ENCODE peak calls at places on chromosomes 2 and 18, in five cellular contexts. R is DND-41, K is GM23248, V is upper lobe of right lung, Q is IMR-90. Y is an unnamed sample.

GRCh38 chr2:3520591-3520990 is 1.3 kb upstream of the ADI1 start:
- DNase-seq in Q (no peak), V (no peak), R (no peak), K (no peak), Y (no peak)

GRCh38 chr2:239312741-239313246 is 88.0 kb downstream of the HDAC4 start:
- DNase-seq in V (no peak), Q (no peak), R (peak; percentile 3), K (peak; percentile 53), Y (peak; percentile 27)

GRCh38 chr2:190904644-190905043 is 24.0 kb downstream of the GLS start:
- DNase-seq in R (no peak), V (no peak), Q (peak; percentile 73), K (no peak), Y (no peak)

GRCh38 chr2:88016948-88017779 is 817 bp upstream of the RNU2-63P start:
- DNase-seq in Q (no peak), K (no peak), R (no peak), V (peak; percentile 82), Y (no peak)

GRCh38 chr2:120740765-120741513 is 5.3 kb downstream of the GLI2 start:
- DNase-seq in V (no peak), R (no peak), K (no peak), Q (peak; percentile 41), Y (no peak)

GRCh38 chr2:148917431-148917830 is 42.4 kb downstream of the KIF5C start:
- DNase-seq in R (no peak), Q (no peak), V (no peak), K (no peak), Y (no peak)

GRCh38 chr2:54941248-54941984 is 108.8 kb downstream of the RTN4 start:
- DNase-seq in V (no peak), K (no peak), R (no peak), Q (no peak), Y (no peak)

GRCh38 chr2:43169091-43169936 is 57.1 kb downstream of the ZFP36L2 start:
- DNase-seq in Q (no peak), V (peak; percentile 77), K (no peak), R (no peak), Y (no peak)

GRCh38 chr2:159128191-159128590 is 158.3 kb downstream of the WDSUB1 start:
- DNase-seq in R (no peak), Q (no peak), V (no peak), K (no peak), Y (peak; percentile 42)

GRCh38 chr2:60570281-60570680 is 16.8 kb upstream of the BCL11A start:
- DNase-seq in Q (no peak), K (no peak), R (no peak), V (no peak), Y (no peak)

GRCh38 chr2:215419769-215420470 is 15.9 kb downstream of the FN1 start:
- DNase-seq in Q (no peak), K (no peak), V (no peak), R (no peak), Y (no peak)

GRCh38 chr2:121648611-121649401 is 456 bp downstream of the CLASP1 start:
- DNase-seq in V (peak; percentile 76), K (peak; percentile 74), Q (peak; percentile 65), R (peak; percentile 58), Y (peak; percentile 40)

GRCh38 chr2:232869138-232870001 is 694 bp upstream of the SNORC start:
- DNase-seq in R (no peak), V (no peak), K (no peak), Q (no peak), Y (no peak)

GRCh38 chr2:144663217-144663616 is 143.3 kb upstream of the ZEB2 start:
- DNase-seq in Q (no peak), R (no peak), K (no peak), V (no peak), Y (no peak)

GRCh38 chr2:180753809-180754761 is 226.3 kb upstream of the UBE2E3 start:
- DNase-seq in V (no peak), R (no peak), K (peak; percentile 65), Q (peak; percentile 82), Y (no peak)

GRCh38 chr2:72147303-72147970 is at the start of gene CYP26B1:
- DNase-seq in V (peak; percentile 64), R (no peak), Q (no peak), K (peak; percentile 46), Y (no peak)

GRCh38 chr2:82875891-82876290 is 1583.2 kb downstream of the SUCLG1 start:
- DNase-seq in Q (no peak), V (no peak), R (no peak), K (no peak), Y (no peak)

GRCh38 chr2:191835539-191836350 is 11.1 kb downstream of the CAVIN2 start:
- DNase-seq in Q (peak; percentile 61), V (no peak), R (no peak), K (peak; percentile 64), Y (no peak)

GRCh38 chr2:33354981-33355380 is 121.5 kb upstream of the RASGRP3 start:
- DNase-seq in K (peak; percentile 89), Q (peak; percentile 90), R (no peak), V (no peak), Y (no peak)

GRCh38 chr2:10759151-10759714 is 37.8 kb downstream of the ATP6V1C2 start:
- DNase-seq in K (no peak), R (no peak), V (no peak), Q (no peak), Y (no peak)

GRCh38 chr18:73791081-73791480 is 356.6 kb downstream of the FBXO15 start:
- DNase-seq in Q (peak; percentile 83), K (peak; percentile 35), V (no peak), R (no peak), Y (no peak)

GRCh38 chr18:56538756-56539155 is 99.6 kb downstream of the TXNL1 start:
- DNase-seq in K (peak; percentile 78), Q (peak; percentile 60), R (no peak), V (no peak), Y (no peak)

GRCh38 chr2:177673602-177674595 is 281.3 kb downstream of the AGPS start:
- DNase-seq in K (peak; percentile 11), V (no peak), R (no peak), Q (no peak), Y (no peak)

GRCh38 chr2:28423856-28424605 is 31.4 kb downstream of the FOSL2 start:
- DNase-seq in K (no peak), Q (peak; percentile 44), V (no peak), R (peak; percentile 58), Y (no peak)

GRCh38 chr2:204655101-204655500 is 109.8 kb downstream of the PARD3B start:
- DNase-seq in Q (peak; percentile 77), K (peak; percentile 76), V (no peak), R (no peak), Y (no peak)

GRCh38 chr2:26653207-26654060 is 12.3 kb upstream of the CIB4 start:
- DNase-seq in R (no peak), Q (no peak), K (no peak), V (peak; percentile 63), Y (no peak)

GRCh38 chr2:224584111-224584764 is 925 bp downstream of the CUL3 start:
- DNase-seq in Q (peak; percentile 38), K (peak; percentile 72), V (peak; percentile 69), R (peak; percentile 48), Y (peak; percentile 27)

GRCh38 chr18:12315911-12316310 is 7.9 kb downstream of the TUBB6 start:
- DNase-seq in V (peak; percentile 38), K (peak; percentile 56), R (no peak), Q (no peak), Y (peak; percentile 71)
- H3K4me1 ChIP-seq in V (peaks cover 20% of the 10 kb centered on the region), K (peaks cover 67% of the 10 kb centered on the region), R (no peaks in the 10 kb centered on the region), Q (peaks cover 17% of the 10 kb centered on the region), Y (peaks cover 50% of the 10 kb centered on the region)

DNA sequence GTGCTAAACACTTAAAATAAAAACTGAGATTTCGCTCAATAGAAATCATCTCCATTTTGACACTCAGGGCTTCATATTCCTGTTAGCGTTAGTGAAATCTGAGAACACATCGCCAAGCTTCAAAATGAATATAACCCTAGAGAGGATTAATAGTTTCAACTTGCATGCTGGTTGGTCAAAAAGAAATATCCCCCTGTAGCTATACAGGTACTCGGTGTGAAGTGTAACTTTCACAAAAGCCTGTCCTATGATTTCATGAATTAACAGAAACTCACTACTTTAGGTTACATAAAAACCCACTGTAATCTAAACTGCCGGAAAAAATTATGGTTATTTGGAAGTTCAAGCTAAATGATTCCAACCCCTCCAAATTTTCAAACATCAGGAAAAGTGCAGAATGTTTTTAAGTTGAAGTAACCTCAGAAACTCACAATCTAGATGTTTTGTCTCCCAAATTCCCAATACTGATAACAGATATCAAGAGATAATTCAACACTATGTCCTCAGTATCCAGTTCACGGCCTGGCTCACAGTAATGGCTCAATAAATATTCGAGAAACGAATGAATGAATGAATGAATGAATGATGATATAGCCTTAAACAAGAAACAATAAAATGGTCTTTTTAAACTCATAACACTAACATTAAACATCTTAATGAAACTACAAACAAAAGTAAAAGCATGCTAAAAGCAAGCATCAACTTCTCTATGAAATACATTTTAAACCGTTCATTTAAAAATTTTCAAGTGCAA is 2.5 kb downstream of the TLK1 start:
- DNase-seq in R (no peak), Q (no peak), K (no peak), V (no peak), Y (no peak)
- H3K4me3 ChIP-seq in R (peak overlapping the region; percentile 93), Q (no peak overlapping the region), K (peak overlapping the region; percentile 87), V (peak overlapping the region; percentile 77), Y (no peak overlapping the region)

GRCh38 chr18:7847988-7848387 is 280.9 kb downstream of the PTPRM start:
- DNase-seq in V (no peak), Q (peak; percentile 18), R (no peak), K (no peak), Y (no peak)
- H3K9me3 ChIP-seq in V (peaks cover 6% of the 10 kb centered on the region), Q (peaks cover 7% of the 10 kb centered on the region), R (peaks cover 4% of the 10 kb centered on the region), K (peaks cover 4% of the 10 kb centered on the region), Y (no peaks in the 10 kb centered on the region)

GRCh38 chr2:1053781-1054180 is 103.1 kb downstream of the SNTG2 start:
- DNase-seq in V (no peak), R (no peak), Q (no peak), K (no peak), Y (no peak)
- H3K4me1 ChIP-seq in V (no peaks in the 10 kb centered on the region), R (no peaks in the 10 kb centered on the region), Q (peaks cover 16% of the 10 kb centered on the region), K (peaks cover 21% of the 10 kb centered on the region), Y (no peaks in the 10 kb centered on the region)

GRCh38 chr18:21682276-21683051 is 22.1 kb downstream of the ABHD3 start:
- DNase-seq in Q (peak; percentile 67), V (no peak), K (peak; percentile 76), R (no peak), Y (peak; percentile 9)
- H3K4me3 ChIP-seq in Q (peak overlapping the region; percentile 51), V (peak overlapping the region; percentile 49), K (peak overlapping the region; percentile 76), R (no peak overlapping the region), Y (peak overlapping the region; percentile 32)

GRCh38 chr2:228847684-228848083 is 423.4 kb downstream of the PID1 start:
- DNase-seq in R (no peak), V (no peak), Q (peak; percentile 32), K (no peak), Y (no peak)

GRCh38 chr2:228846161-228846560 is 424.9 kb downstream of the PID1 start:
- DNase-seq in V (no peak), K (no peak), R (no peak), Q (no peak), Y (no peak)

GRCh38 chr2:228845162-228845910 is 425.8 kb downstream of the PID1 start:
- DNase-seq in V (no peak), R (no peak), Q (no peak), K (no peak), Y (no peak)

GRCh38 chr2:228853151-228853550 is 417.9 kb downstream of the PID1 start:
- DNase-seq in R (no peak), Q (no peak), V (no peak), K (no peak), Y (no peak)

GRCh38 chr2:228848638-228849037 is 422.4 kb downstream of the PID1 start:
- DNase-seq in K (no peak), V (no peak), Q (no peak), R (no peak), Y (no peak)
- H3K9me3 ChIP-seq in K (no peaks in the 10 kb centered on the region), V (no peaks in the 10 kb centered on the region), Q (peaks cover 5% of the 10 kb centered on the region), R (no peaks in the 10 kb centered on the region), Y (no peaks in the 10 kb centered on the region)

Y was measured in heart right ventricle.